ENCODE peak calls at places on chromosome 5, in seven cellular contexts. B, D, A, I, S, W and M are unnamed samples.

GRCh38 chr5:149381986-149382338 is 2.9 kb upstream of the IL17B start:
- DNase-seq in B (peak; percentile 89), D (peak; percentile 33), A (peak; percentile 59), I (peak; percentile 66), S (peak; percentile 49), W (peak; percentile 85), M (peak; percentile 87)

GRCh38 chr5:9927521-9927997 is 297.4 kb upstream of the TAS2R1 start:
- DNase-seq in B (peak; percentile 87), D (no peak), A (no peak), I (peak; percentile 48), S (peak; percentile 61), W (no peak), M (no peak)

GRCh38 chr5:318341-318897 is 3.1 kb upstream of the AHRR start:
- DNase-seq in B (peak; percentile 37), D (peak; percentile 48), A (no peak), I (peak; percentile 46), S (peak; percentile 47), W (no peak), M (no peak)

GRCh38 chr5:144581044-144581443 is 410.4 kb downstream of the KCTD16 start:
- DNase-seq in B (no peak), D (no peak), A (no peak), I (peak; percentile 1), S (no peak), W (no peak), M (no peak)

GRCh38 chr5:71757590-71758543 is 38.8 kb downstream of the CARTPT start:
- DNase-seq in B (peak; percentile 72), D (peak; percentile 61), A (peak; percentile 20), I (peak; percentile 71), S (peak; percentile 54), W (peak; percentile 45), M (peak; percentile 86)

GRCh38 chr5:17005087-17005828 is 69.2 kb upstream of the MYO10 start:
- DNase-seq in B (no peak), D (no peak), A (no peak), I (peak; percentile 47), S (no peak), W (no peak), M (no peak)

GRCh38 chr5:61281686-61282085 is 50.4 kb upstream of the ZSWIM6 start:
- DNase-seq in B (no peak), D (no peak), A (no peak), I (no peak), S (no peak), W (no peak), M (no peak)

GRCh38 chr5:146240951-146241350 is 37.5 kb downstream of the RBM27 start:
- DNase-seq in B (peak; percentile 22), D (no peak), A (no peak), I (peak; percentile 21), S (no peak), W (no peak), M (no peak)

GRCh38 chr5:155726267-155726666 is 600.7 kb upstream of the SGCD start:
- DNase-seq in B (no peak), D (no peak), A (peak; percentile 35), I (peak; percentile 4), S (peak; percentile 11), W (no peak), M (no peak)

GRCh38 chr5:80098951-80099350 is 63.8 kb downstream of the THBS4 start:
- DNase-seq in B (no peak), D (no peak), A (no peak), I (no peak), S (no peak), W (no peak), M (no peak)

GRCh38 chr5:55914141-55914413 is 62.9 kb downstream of the IL31RA start:
- DNase-seq in B (no peak), D (no peak), A (no peak), I (no peak), S (no peak), W (no peak), M (peak; percentile 27)

GRCh38 chr5:139682016-139682975 is 34.1 kb downstream of the CXXC5 start:
- DNase-seq in B (no peak), D (no peak), A (no peak), I (no peak), S (no peak), W (no peak), M (no peak)
- H3K4me1 ChIP-seq in B (no peaks in the 10 kb centered on the region), D (peaks cover 45% of the 10 kb centered on the region), A (peaks cover 25% of the 10 kb centered on the region), I (peaks cover 10% of the 10 kb centered on the region), S (peaks cover 15% of the 10 kb centered on the region), W (peaks cover 3% of the 10 kb centered on the region), M (peaks cover 6% of the 10 kb centered on the region)

GRCh38 chr5:67093259-67093658 is 103.3 kb downstream of the CD180 start:
- DNase-seq in B (no peak), D (no peak), A (no peak), I (no peak), S (no peak), W (no peak), M (no peak)

GRCh38 chr5:67090040-67090439 is 106.6 kb downstream of the CD180 start:
- DNase-seq in B (no peak), D (no peak), A (no peak), I (no peak), S (no peak), W (no peak), M (no peak)

GRCh38 chr5:67092447-67093023 is 104.1 kb downstream of the CD180 start:
- DNase-seq in B (peak; percentile 25), D (no peak), A (no peak), I (peak; percentile 27), S (no peak), W (no peak), M (no peak)

GRCh38 chr5:67089200-67089725 is 107.3 kb downstream of the CD180 start:
- DNase-seq in B (peak; percentile 54), D (no peak), A (no peak), I (peak; percentile 65), S (peak; percentile 69), W (no peak), M (no peak)

GRCh38 chr5:67090593-67090992 is 106.0 kb downstream of the CD180 start:
- DNase-seq in B (no peak), D (no peak), A (no peak), I (no peak), S (no peak), W (no peak), M (no peak)
- H3K9ac ChIP-seq in B (no peak overlapping the region), D (no peak overlapping the region), A (no peak overlapping the region), I (no peak overlapping the region), S (no peak overlapping the region), W (no peak overlapping the region), M (no peak overlapping the region)

DNA sequence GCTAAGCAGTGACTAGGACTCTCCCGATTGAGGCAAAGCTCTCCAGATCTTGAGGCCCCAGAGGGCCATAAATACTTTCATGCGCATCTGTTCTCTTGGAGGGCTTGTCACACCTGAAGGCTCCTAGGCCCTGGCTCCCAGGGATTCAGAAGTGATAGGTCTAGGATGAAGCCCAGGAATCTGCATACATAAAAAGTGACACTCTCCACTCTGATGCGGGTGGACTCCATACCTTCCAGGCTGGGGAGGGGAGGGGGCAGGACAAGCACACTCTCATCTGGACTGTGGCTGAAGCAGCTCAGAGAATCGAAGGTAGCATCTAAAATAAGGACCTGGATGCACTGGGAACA is 9.1 kb upstream of the CYSTM1 start:
- DNase-seq in B (no peak), D (no peak), A (no peak), I (no peak), S (no peak), W (no peak), M (no peak)
- H3K4me1 ChIP-seq in B (peaks cover 32% of the 10 kb centered on the region), D (peaks cover 13% of the 10 kb centered on the region), A (no peaks in the 10 kb centered on the region), I (no peaks in the 10 kb centered on the region), S (no peaks in the 10 kb centered on the region), W (peaks cover 33% of the 10 kb centered on the region), M (no peaks in the 10 kb centered on the region)

GRCh38 chr5:165538065-165538464 is 2032.6 kb downstream of the MAT2B start:
- DNase-seq in B (no peak), D (no peak), A (no peak), I (peak; percentile 44), S (no peak), W (no peak), M (no peak)
- H3K9ac ChIP-seq in B (no peak overlapping the region), D (no peak overlapping the region), A (no peak overlapping the region), I (no peak overlapping the region), S (no peak overlapping the region), W (no peak overlapping the region), M (no peak overlapping the region)

GRCh38 chr5:1500411-1501091 is 23.2 kb downstream of the LPCAT1 start:
- DNase-seq in B (no peak), D (no peak), A (no peak), I (no peak), S (no peak), W (no peak), M (no peak)
- H3K4me1 ChIP-seq in B (no peaks in the 10 kb centered on the region), D (no peaks in the 10 kb centered on the region), A (peaks cover 20% of the 10 kb centered on the region), I (peaks cover 2% of the 10 kb centered on the region), S (no peaks in the 10 kb centered on the region), W (peaks cover 18% of the 10 kb centered on the region), M (peaks cover 80% of the 10 kb centered on the region)

DNA sequence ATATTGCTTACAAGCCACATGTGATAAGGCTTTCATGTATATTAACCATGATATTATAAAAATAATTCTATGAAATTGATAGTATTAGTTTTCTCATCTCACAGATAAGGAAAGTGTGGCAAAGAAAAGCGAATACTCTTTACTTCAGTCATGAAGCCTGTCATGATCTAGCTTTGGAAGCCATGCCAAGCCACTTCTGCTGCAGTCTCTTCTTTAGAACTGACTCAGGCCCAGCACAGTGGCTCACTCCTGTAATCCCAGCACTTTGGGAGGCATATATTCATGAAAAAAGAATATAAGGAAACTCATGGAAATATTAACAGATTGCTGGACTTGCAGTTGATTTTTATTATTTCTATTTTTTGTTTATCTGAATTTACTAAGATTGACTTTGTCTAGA is 42.9 kb upstream of the PJA2 start:
- DNase-seq in B (no peak), D (no peak), A (no peak), I (peak; percentile 34), S (no peak), W (no peak), M (no peak)
- H3K9ac ChIP-seq in B (no peak overlapping the region), D (no peak overlapping the region), A (no peak overlapping the region), I (no peak overlapping the region), S (no peak overlapping the region), W (no peak overlapping the region), M (no peak overlapping the region)

DNA sequence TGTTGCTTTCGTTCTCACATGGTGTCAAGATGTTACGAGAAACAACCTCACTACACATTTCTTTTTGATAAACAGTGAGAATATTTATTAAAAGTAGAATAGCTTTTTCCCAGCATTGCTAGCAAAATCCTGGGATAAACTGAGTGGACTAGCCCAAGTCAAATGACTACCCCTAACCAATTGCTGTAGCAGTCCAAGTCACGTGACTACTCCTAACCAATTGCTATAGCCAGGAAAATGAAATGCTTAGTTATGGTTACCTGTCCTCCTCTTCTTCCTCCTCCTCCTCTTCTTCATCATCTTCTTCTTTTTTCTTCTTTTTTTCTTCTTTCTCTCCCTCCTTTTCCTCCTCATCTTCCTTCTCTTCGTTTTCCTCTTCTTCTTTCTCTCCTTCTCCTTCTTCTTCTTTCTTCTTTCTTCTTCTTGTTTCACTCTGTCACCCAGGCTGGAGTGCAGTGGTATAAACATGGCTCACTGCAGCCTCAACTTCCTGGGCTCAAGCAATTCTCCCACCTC is 85.4 kb downstream of the PDE8B start:
- DNase-seq in B (no peak), D (no peak), A (no peak), I (no peak), S (no peak), W (peak; percentile 20), M (no peak)
- H3K4me1 ChIP-seq in B (no peaks in the 10 kb centered on the region), D (no peaks in the 10 kb centered on the region), A (no peaks in the 10 kb centered on the region), I (peaks cover 10% of the 10 kb centered on the region), S (no peaks in the 10 kb centered on the region), W (no peaks in the 10 kb centered on the region), M (no peaks in the 10 kb centered on the region)